ENCODE peak calls at places on chromosomes 2 and 18, in four cellular contexts. S is BJ, O is astrocyte of the spinal cord, V is foreskin fibroblast. I is an unnamed sample.

GRCh38 chr2:98775146-98775988 is 44.4 kb upstream of the MGAT4A start:
- DNase-seq in V (no peak), O (peak), S (no peak), I (no peak)

GRCh38 chr18:34595673-34596072 is 114.4 kb upstream of the DTNA start:
- DNase-seq in O (peak), S (no peak), V (peak), I (peak)

GRCh38 chr2:166593403-166593802 is 99.4 kb upstream of the SCN7A start:
- DNase-seq in S (peak), V (peak), O (peak), I (peak)

GRCh38 chr18:48889115-48889941 is 61.4 kb downstream of the SMAD7 start:
- DNase-seq in V (no peak), O (no peak), S (no peak), I (no peak)

GRCh38 chr2:134127496-134127895 is 126.4 kb upstream of the MGAT5 start:
- DNase-seq in O (no peak), S (no peak), V (no peak), I (no peak)

GRCh38 chr18:50061876-50062517 is 132.9 kb downstream of the MYO5B start:
- DNase-seq in S (no peak), O (no peak), V (no peak), I (peak)

GRCh38 chr2:170816499-170817246 is at the start of gene GAD1:
- DNase-seq in V (peak), S (no peak), O (peak), I (peak)

GRCh38 chr2:78940998-78941397 is 84.5 kb upstream of the REG3G start:
- DNase-seq in S (no peak), O (no peak), V (no peak), I (no peak)

GRCh38 chr18:78168526-78168925 is 811.1 kb upstream of the SALL3 start:
- DNase-seq in O (no peak), V (no peak), S (no peak), I (no peak)

GRCh38 chr2:132617989-132618388 is 52.0 kb downstream of the LYPD1 start:
- DNase-seq in S (no peak), O (no peak), V (no peak), I (no peak)

GRCh38 chr2:208407667-208408066 is 1.1 kb downstream of the PTH2R start:
- DNase-seq in V (peak), O (peak), S (no peak), I (peak)

GRCh38 chr2:219327719-219328118 is 4.8 kb downstream of the RESP18 start:
- DNase-seq in S (no peak), V (no peak), O (no peak), I (no peak)

GRCh38 chr2:166609183-166609959 is 115.3 kb upstream of the SCN7A start:
- DNase-seq in O (no peak), S (no peak), V (no peak), I (no peak)

GRCh38 chr2:175854665-175855064 is 147.4 kb downstream of the LNPK start:
- DNase-seq in O (peak), S (no peak), V (peak), I (peak)

GRCh38 chr2:184215745-184216144 is 382.6 kb upstream of the ZNF804A start:
- DNase-seq in S (no peak), V (no peak), O (no peak), I (no peak)

GRCh38 chr18:22847392-22847791 is 85.7 kb upstream of the RBBP8 start:
- DNase-seq in S (no peak), O (no peak), V (peak), I (no peak)

GRCh38 chr2:28471214-28471613 is 24.6 kb upstream of the PLB1 start:
- DNase-seq in S (no peak), O (no peak), V (no peak), I (no peak)

GRCh38 chr18:74271656-74272055 is 20.1 kb downstream of the CYB5A start:
- DNase-seq in S (no peak), O (no peak), V (peak), I (peak)

GRCh38 chr2:234002281-234002680 is 48.2 kb upstream of the SPP2 start:
- DNase-seq in V (no peak), S (no peak), O (no peak), I (no peak)

GRCh38 chr2:230589025-230589424 is 123.6 kb upstream of the CAB39 start:
- DNase-seq in O (no peak), S (no peak), V (no peak), I (no peak)

GRCh38 chr2:241849616-241850543 is 8.8 kb downstream of the PDCD1 start:
- DNase-seq in O (no peak), S (no peak), V (no peak), I (no peak)

GRCh38 chr2:226984461-226985226 is 148.8 kb downstream of the RHBDD1 start:
- DNase-seq in S (no peak), O (no peak), V (peak), I (no peak)

GRCh38 chr2:45399040-45399784 is 211.9 kb downstream of the SRBD1 start:
- DNase-seq in S (no peak), V (no peak), O (no peak), I (no peak)

GRCh38 chr2:8882094-8882493 is 44.7 kb upstream of the KIDINS220 start:
- DNase-seq in V (peak), O (peak), S (no peak), I (peak)

GRCh38 chr2:60414731-60415130 is 138.7 kb downstream of the BCL11A start:
- DNase-seq in O (peak), V (peak), S (peak), I (peak)

GRCh38 chr2:222576390-222577081 is 79.4 kb downstream of the FARSB start:
- DNase-seq in O (no peak), S (no peak), V (no peak), I (no peak)

GRCh38 chr2:9102861-9103662 is 99.6 kb upstream of the MBOAT2 start:
- DNase-seq in V (peak), O (no peak), S (no peak), I (no peak)

GRCh38 chr2:50535971-50536759 is 495.8 kb downstream of the NRXN1 start:
- DNase-seq in O (peak), S (no peak), V (peak), I (peak)

GRCh38 chr2:5740073-5740472 is 47.9 kb downstream of the SOX11 start:
- DNase-seq in V (no peak), S (no peak), O (no peak), I (no peak)

GRCh38 chr2:180385601-180386201 is 378.6 kb upstream of the CWC22 start:
- DNase-seq in S (peak), O (peak), V (peak), I (peak)

GRCh38 chr2:104408266-104408665 is 445.6 kb upstream of the POU3F3 start:
- DNase-seq in S (no peak), O (peak), V (no peak), I (no peak)

GRCh38 chr2:151334082-151334815 is 23.1 kb upstream of the TNFAIP6 start:
- DNase-seq in O (peak), V (peak), S (peak), I (peak)

GRCh38 chr2:205995260-205995659 is 90.7 kb downstream of the INO80D start:
- DNase-seq in V (no peak), S (no peak), O (no peak), I (no peak)
- TF ChIP-seq CTCF in V (no peak), S (no peak), O (peak), I (peak)

GRCh38 chr2:1907849-1908533 is 163.7 kb upstream of the PXDN start:
- DNase-seq in O (no peak), V (no peak), S (no peak), I (no peak)
- H3K4me3 ChIP-seq in O (no peak), V (no peak), S (no peak), I (no peak)

GRCh38 chr18:62869327-62869726 is 154.0 kb downstream of the PHLPP1 start:
- DNase-seq in S (no peak), V (no peak), O (no peak), I (no peak)
- TF ChIP-seq CTCF in S (no peak), V (no peak), O (no peak), I (no peak)

GRCh38 chr2:236164201-236164982 is 3.8 kb downstream of the GBX2 start:
- DNase-seq in S (no peak), V (peak), O (no peak), I (no peak)
- H3K4me3 ChIP-seq in S (peak), V (peak), O (peak), I (peak)

GRCh38 chr2:101349893-101350662 is 37.2 kb downstream of the CREG2 start:
- DNase-seq in S (no peak), O (peak), V (peak), I (peak)
- TF ChIP-seq CTCF in S (peak), O (peak), V (peak), I (peak)

GRCh38 chr2:239440511-239440959 is 39.7 kb upstream of the HDAC4 start:
- DNase-seq in S (no peak), V (peak), O (peak), I (no peak)
- H3K4me3 ChIP-seq in S (no peak), V (peak), O (peak), I (no peak)

GRCh38 chr2:10909050-10909995 is 2.4 kb upstream of the KCNF1 start:
- DNase-seq in S (no peak), O (no peak), V (no peak), I (no peak)
- TF ChIP-seq CTCF in S (peak), O (peak), V (peak), I (peak)

GRCh38 chr18:46179306-46179705 is 75.1 kb downstream of the HAUS1 start:
- DNase-seq in V (no peak), O (no peak), S (no peak), I (no peak)

GRCh38 chr18:46171331-46171730 is 67.1 kb downstream of the HAUS1 start:
- DNase-seq in O (no peak), V (no peak), S (no peak), I (no peak)

GRCh38 chr18:46169464-46169941 is 65.3 kb downstream of the HAUS1 start:
- DNase-seq in O (peak), V (peak), S (no peak), I (peak)

GRCh38 chr18:46173393-46174316 is 69.5 kb downstream of the HAUS1 start:
- DNase-seq in V (peak), O (peak), S (peak), I (peak)

DNA sequence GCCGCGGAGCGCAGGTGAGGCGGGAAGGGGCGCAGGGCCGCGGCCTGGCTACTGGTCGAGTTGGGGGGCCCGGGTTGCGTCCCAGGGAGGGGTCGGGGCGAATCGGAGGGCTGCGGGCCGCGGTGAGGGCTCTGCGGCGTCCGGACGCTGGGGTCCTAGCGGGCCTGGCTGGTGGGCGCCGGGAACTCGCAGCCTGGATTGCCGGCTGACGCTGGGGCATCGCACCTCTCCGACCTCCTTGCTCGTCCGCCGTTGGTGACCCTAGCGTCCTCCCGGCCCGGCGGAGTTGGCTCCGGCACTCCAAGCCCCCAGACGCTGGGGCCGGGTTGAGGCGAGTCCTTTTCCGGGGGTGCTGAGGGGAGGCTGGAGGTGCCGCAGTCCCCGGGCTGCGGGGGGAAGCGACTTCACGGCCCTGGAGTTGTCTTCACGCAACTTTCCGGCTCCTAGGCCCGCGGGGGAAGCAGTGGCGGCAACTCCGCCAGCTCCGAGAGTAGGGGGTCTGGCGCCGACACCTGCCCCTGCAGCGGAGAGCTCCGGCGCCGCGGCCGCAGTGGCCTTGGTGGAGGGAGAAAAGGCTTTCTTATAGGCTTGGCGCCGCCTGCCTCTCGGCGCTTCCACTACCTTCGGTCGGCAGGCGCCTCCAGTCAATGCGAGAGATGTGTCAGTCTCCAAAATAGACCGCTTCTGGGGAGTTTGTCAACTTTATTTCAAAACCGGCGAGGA is 70.3 kb downstream of the HAUS1 start:
- DNase-seq in V (peak), S (no peak), O (peak), I (peak)
- H3K4me3 ChIP-seq in V (peak), S (peak), O (peak), I (peak)

GRCh38 chr2:81050580-81050979 is 746.0 kb upstream of the LRRTM1 start:
- DNase-seq in O (no peak), S (no peak), V (no peak), I (no peak)
- TF ChIP-seq CTCF in O (no peak), S (no peak), V (no peak), I (no peak)

I was measured in fibroblast of mammary gland.